ENCODE peak calls at places on chromosomes 6 and 20, in eight cellular contexts. I is psoas muscle, P is GM23248, Y is iPS DF 6.9, O is NCI-H1092 treated with DMSO at 0.1 percent for 48 hours, D is RWPE1, H is NCI-H345, M is putamen. S is an unnamed sample.

GRCh38 chr20:35277127-35277526 is 795 bp downstream of the MMP24OS start:
- DNase-seq in I (no peak), P (no peak), Y (no peak), O (no peak), D (no peak), H (no peak), M (no peak), S (no peak)

GRCh38 chr20:10218536-10219451 is at the start of gene SNAP25:
- DNase-seq in I (no peak), P (peak), Y (no peak), O (peak), D (peak), H (peak), M (peak), S (no peak)

GRCh38 chr20:17431621-17432364 is 99.4 kb downstream of the BFSP1 start:
- DNase-seq in I (peak), P (peak), Y (peak), O (peak), D (peak), H (peak), M (peak), S (peak)

GRCh38 chr6:117506180-117506835 is 23.8 kb downstream of the DCBLD1 start:
- DNase-seq in I (no peak), P (peak), Y (no peak), O (no peak), D (no peak), H (no peak), M (no peak), S (no peak)

GRCh38 chr6:53727748-53728147 is 62.2 kb upstream of the KLHL31 start:
- DNase-seq in I (no peak), P (peak), Y (no peak), O (no peak), D (no peak), H (no peak), M (no peak), S (no peak)

GRCh38 chr6:140225587-140226438 is 851.4 kb upstream of the CITED2 start:
- DNase-seq in I (no peak), P (peak), Y (no peak), O (peak), D (no peak), H (no peak), M (no peak), S (no peak)

GRCh38 chr20:58551631-58552030 is 36.4 kb upstream of the APCDD1L start:
- DNase-seq in I (no peak), P (no peak), Y (no peak), O (no peak), D (no peak), H (no peak), M (no peak), S (no peak)

GRCh38 chr6:7165002-7165735 is 57.4 kb downstream of the RREB1 start:
- DNase-seq in I (no peak), P (no peak), Y (no peak), O (no peak), D (no peak), H (no peak), M (no peak), S (no peak)

GRCh38 chr20:32541917-32542615 is 43.1 kb downstream of the NOL4L start:
- DNase-seq in I (no peak), P (no peak), Y (no peak), O (no peak), D (no peak), H (no peak), M (no peak), S (no peak)

GRCh38 chr20:1872456-1873183 is 22.6 kb upstream of the SIRPA start:
- DNase-seq in I (no peak), P (peak), Y (no peak), O (no peak), D (no peak), H (no peak), M (no peak), S (no peak)

GRCh38 chr6:157510329-157511188 is 129.6 kb downstream of the ZDHHC14 start:
- DNase-seq in I (no peak), P (no peak), Y (no peak), O (no peak), D (no peak), H (no peak), M (no peak), S (no peak)

GRCh38 chr20:219290-220115 is 7.6 kb upstream of the DEFB129 start:
- DNase-seq in I (no peak), P (peak), Y (peak), O (peak), D (peak), H (peak), M (no peak), S (no peak)

GRCh38 chr6:39816744-39817143 is 24.6 kb downstream of the DAAM2 start:
- DNase-seq in I (no peak), P (no peak), Y (no peak), O (no peak), D (no peak), H (no peak), M (no peak), S (no peak)

GRCh38 chr6:107489636-107490567 is at the start of gene SOBP:
- DNase-seq in I (peak), P (peak), Y (no peak), O (peak), D (peak), H (peak), M (peak), S (peak)

GRCh38 chr6:168231393-168231957 is 88.1 kb downstream of the DACT2 start:
- DNase-seq in I (no peak), P (no peak), Y (no peak), O (no peak), D (no peak), H (no peak), M (no peak), S (no peak)

GRCh38 chr6:83708546-83708969 is 343 bp downstream of the SNAP91 start:
- DNase-seq in I (no peak), P (peak), Y (no peak), O (peak), D (peak), H (peak), M (peak), S (no peak)

GRCh38 chr20:49283176-49283702 is 5.4 kb upstream of the ZNFX1 start:
- DNase-seq in I (no peak), P (no peak), Y (no peak), O (no peak), D (no peak), H (no peak), M (no peak), S (no peak)

GRCh38 chr6:84332139-84333034 is 104.9 kb upstream of the CEP162 start:
- DNase-seq in I (no peak), P (peak), Y (no peak), O (no peak), D (no peak), H (no peak), M (no peak), S (no peak)

GRCh38 chr6:15444081-15444731 is 198.3 kb downstream of the JARID2 start:
- DNase-seq in I (no peak), P (no peak), Y (no peak), O (peak), D (no peak), H (no peak), M (no peak), S (no peak)

GRCh38 chr6:56555438-56555872 is 87.2 kb downstream of the DST start:
- DNase-seq in I (no peak), P (peak), Y (no peak), O (peak), D (no peak), H (peak), M (no peak), S (no peak)

GRCh38 chr20:8212286-8212685 is 80.2 kb downstream of the PLCB1 start:
- DNase-seq in I (no peak), P (peak), Y (no peak), O (no peak), D (no peak), H (no peak), M (no peak), S (no peak)

GRCh38 chr6:148223424-148223842 is 119.2 kb upstream of the SASH1 start:
- DNase-seq in I (no peak), P (peak), Y (no peak), O (no peak), D (peak), H (no peak), M (peak), S (no peak)

GRCh38 chr6:3825851-3826581 is 23.2 kb upstream of the FAM50B start:
- DNase-seq in I (peak), P (peak), Y (no peak), O (no peak), D (peak), H (no peak), M (peak), S (peak)

GRCh38 chr20:1484438-1485120 is 6.6 kb downstream of the SIRPB2 start:
- DNase-seq in I (no peak), P (peak), Y (no peak), O (no peak), D (no peak), H (no peak), M (no peak), S (no peak)

GRCh38 chr20:37163832-37164554 is 15.1 kb upstream of the RPN2 start:
- DNase-seq in I (no peak), P (no peak), Y (no peak), O (no peak), D (no peak), H (no peak), M (no peak), S (no peak)

GRCh38 chr20:14219801-14220461 is 117.5 kb downstream of the FLRT3 start:
- DNase-seq in I (no peak), P (no peak), Y (no peak), O (no peak), D (peak), H (peak), M (no peak), S (no peak)

GRCh38 chr20:34522969-34523871 is 7.0 kb downstream of the DYNLRB1 start:
- DNase-seq in I (peak), P (peak), Y (no peak), O (peak), D (peak), H (peak), M (peak), S (peak)

GRCh38 chr6:115514656-115515055 is 546.0 kb downstream of the FRK start:
- DNase-seq in I (no peak), P (peak), Y (no peak), O (no peak), D (peak), H (no peak), M (no peak), S (no peak)

GRCh38 chr6:82506526-82506925 is 142.9 kb downstream of the TPBG start:
- DNase-seq in I (no peak), P (peak), Y (no peak), O (no peak), D (no peak), H (no peak), M (no peak), S (no peak)

GRCh38 chr6:17473554-17473953 is 80.2 kb downstream of the CAP2 start:
- DNase-seq in I (no peak), P (no peak), Y (no peak), O (peak), D (no peak), H (peak), M (no peak), S (no peak)

GRCh38 chr20:24048014-24048611 is 59.5 kb upstream of the GGTLC1 start:
- DNase-seq in I (no peak), P (no peak), Y (no peak), O (no peak), D (no peak), H (peak), M (no peak), S (peak)

GRCh38 chr20:58976095-58976730 is 4.8 kb upstream of the NELFCD start:
- DNase-seq in I (no peak), P (no peak), Y (no peak), O (no peak), D (no peak), H (no peak), M (no peak), S (no peak)

GRCh38 chr6:506508-506907 is 115.0 kb downstream of the IRF4 start:
- DNase-seq in I (no peak), P (no peak), Y (no peak), O (no peak), D (no peak), H (no peak), M (no peak), S (no peak)

GRCh38 chr6:17565399-17565798 is 34.7 kb upstream of the FAM8A1 start:
- DNase-seq in I (no peak), P (no peak), Y (no peak), O (no peak), D (no peak), H (no peak), M (no peak), S (no peak)

GRCh38 chr6:89145962-89146747 is at the start of gene PM20D2:
- DNase-seq in I (peak), P (peak), Y (no peak), O (peak), D (peak), H (peak), M (peak), S (peak)

GRCh38 chr20:7723284-7723683 is 217.0 kb downstream of the HAO1 start:
- DNase-seq in I (no peak), P (peak), Y (no peak), O (no peak), D (peak), H (no peak), M (no peak), S (no peak)

S was measured in lung.